ENCODE peak calls at places on chromosome 5, in seven cellular contexts. One of them, this sample, is unnamed.
A peak's percentile ranks its signal among the peaks of the same experiment; 100 is the strongest.

GRCh38 chr5:115375922-115376321 is 79.5 kb upstream of the CCDC112 start:
- DNase-seq in fibroblast of mammary gland: peak; percentile 70
- DNase-seq in ovary: no peak
- DNase-seq in endothelial cell: no peak
- DNase-seq in non-pigmented ciliary epithelial cell: no peak
- DNase-seq in esophagus muscularis mucosa: no peak
- DNase-seq in activated CD8-positive, alpha-beta memory T cell treated with anti-CD3 and anti-CD28 coated beads for 48 hours: no peak
- DNase-seq in this sample: no peak

GRCh38 chr5:136199408-136199807 is 6.4 kb upstream of the SMIM32 start:
- DNase-seq in esophagus muscularis mucosa: peak; percentile 89
- DNase-seq in activated CD8-positive, alpha-beta memory T cell treated with anti-CD3 and anti-CD28 coated beads for 48 hours: no peak
- DNase-seq in ovary: no peak
- DNase-seq in non-pigmented ciliary epithelial cell: no peak
- DNase-seq in endothelial cell: no peak
- DNase-seq in fibroblast of mammary gland: no peak
- DNase-seq in this sample: no peak

GRCh38 chr5:172451771-172452197 is 2.5 kb downstream of the SH3PXD2B start:
- DNase-seq in fibroblast of mammary gland: peak; percentile 98
- DNase-seq in non-pigmented ciliary epithelial cell: peak; percentile 67
- DNase-seq in activated CD8-positive, alpha-beta memory T cell treated with anti-CD3 and anti-CD28 coated beads for 48 hours: no peak
- DNase-seq in ovary: no peak
- DNase-seq in endothelial cell: no peak
- DNase-seq in esophagus muscularis mucosa: no peak
- DNase-seq in this sample: no peak

GRCh38 chr5:77086611-77087483 is at the start of gene ZBED3:
- DNase-seq in activated CD8-positive, alpha-beta memory T cell treated with anti-CD3 and anti-CD28 coated beads for 48 hours: peak; percentile 16
- DNase-seq in non-pigmented ciliary epithelial cell: no peak
- DNase-seq in esophagus muscularis mucosa: no peak
- DNase-seq in endothelial cell: peak; percentile 63
- DNase-seq in fibroblast of mammary gland: peak; percentile 85
- DNase-seq in ovary: peak; percentile 75
- DNase-seq in this sample: peak; percentile 65

GRCh38 chr5:1514027-1514818 is 9.5 kb downstream of the LPCAT1 start:
- DNase-seq in activated CD8-positive, alpha-beta memory T cell treated with anti-CD3 and anti-CD28 coated beads for 48 hours: no peak
- DNase-seq in endothelial cell: no peak
- DNase-seq in fibroblast of mammary gland: no peak
- DNase-seq in ovary: peak; percentile 16
- DNase-seq in non-pigmented ciliary epithelial cell: no peak
- DNase-seq in esophagus muscularis mucosa: no peak
- DNase-seq in this sample: no peak

GRCh38 chr5:176741566-176742211 is 68.7 kb upstream of the UNC5A start:
- DNase-seq in non-pigmented ciliary epithelial cell: no peak
- DNase-seq in activated CD8-positive, alpha-beta memory T cell treated with anti-CD3 and anti-CD28 coated beads for 48 hours: no peak
- DNase-seq in endothelial cell: peak; percentile 3
- DNase-seq in esophagus muscularis mucosa: peak; percentile 89
- DNase-seq in ovary: no peak
- DNase-seq in fibroblast of mammary gland: no peak
- DNase-seq in this sample: no peak

GRCh38 chr5:151115272-151115905 is 34.6 kb upstream of the TNIP1 start:
- DNase-seq in endothelial cell: peak; percentile 83
- DNase-seq in ovary: peak; percentile 80
- DNase-seq in esophagus muscularis mucosa: no peak
- DNase-seq in non-pigmented ciliary epithelial cell: no peak
- DNase-seq in fibroblast of mammary gland: peak; percentile 52
- DNase-seq in activated CD8-positive, alpha-beta memory T cell treated with anti-CD3 and anti-CD28 coated beads for 48 hours: no peak
- DNase-seq in this sample: peak; percentile 66

GRCh38 chr5:19555876-19556275 is 432.1 kb downstream of the CDH18 start:
- DNase-seq in non-pigmented ciliary epithelial cell: no peak
- DNase-seq in fibroblast of mammary gland: no peak
- DNase-seq in endothelial cell: no peak
- DNase-seq in activated CD8-positive, alpha-beta memory T cell treated with anti-CD3 and anti-CD28 coated beads for 48 hours: no peak
- DNase-seq in esophagus muscularis mucosa: no peak
- DNase-seq in ovary: no peak
- DNase-seq in this sample: no peak

GRCh38 chr5:150411245-150411979 is 1.3 kb downstream of the CD74 start:
- DNase-seq in esophagus muscularis mucosa: no peak
- DNase-seq in endothelial cell: no peak
- DNase-seq in ovary: no peak
- DNase-seq in fibroblast of mammary gland: no peak
- DNase-seq in non-pigmented ciliary epithelial cell: no peak
- DNase-seq in activated CD8-positive, alpha-beta memory T cell treated with anti-CD3 and anti-CD28 coated beads for 48 hours: no peak
- DNase-seq in this sample: no peak

GRCh38 chr5:61346511-61346910 is 14.5 kb downstream of the ZSWIM6 start:
- DNase-seq in non-pigmented ciliary epithelial cell: no peak
- DNase-seq in activated CD8-positive, alpha-beta memory T cell treated with anti-CD3 and anti-CD28 coated beads for 48 hours: no peak
- DNase-seq in fibroblast of mammary gland: no peak
- DNase-seq in ovary: no peak
- DNase-seq in endothelial cell: no peak
- DNase-seq in esophagus muscularis mucosa: no peak
- DNase-seq in this sample: no peak

GRCh38 chr5:149063017-149063687 is at the start of gene SH3TC2:
- DNase-seq in activated CD8-positive, alpha-beta memory T cell treated with anti-CD3 and anti-CD28 coated beads for 48 hours: no peak
- DNase-seq in endothelial cell: peak; percentile 12
- DNase-seq in fibroblast of mammary gland: no peak
- DNase-seq in non-pigmented ciliary epithelial cell: no peak
- DNase-seq in esophagus muscularis mucosa: peak; percentile 57
- DNase-seq in ovary: no peak
- DNase-seq in this sample: peak; percentile 27

GRCh38 chr5:42759456-42759855 is 2.8 kb downstream of the CCDC152 start:
- DNase-seq in endothelial cell: no peak
- DNase-seq in activated CD8-positive, alpha-beta memory T cell treated with anti-CD3 and anti-CD28 coated beads for 48 hours: no peak
- DNase-seq in esophagus muscularis mucosa: no peak
- DNase-seq in fibroblast of mammary gland: no peak
- DNase-seq in ovary: no peak
- DNase-seq in non-pigmented ciliary epithelial cell: no peak
- DNase-seq in this sample: no peak

GRCh38 chr5:64767959-64768357 is 533 bp downstream of the SREK1IP1 start:
- DNase-seq in fibroblast of mammary gland: peak; percentile 40
- DNase-seq in activated CD8-positive, alpha-beta memory T cell treated with anti-CD3 and anti-CD28 coated beads for 48 hours: no peak
- DNase-seq in endothelial cell: no peak
- DNase-seq in non-pigmented ciliary epithelial cell: no peak
- DNase-seq in ovary: no peak
- DNase-seq in esophagus muscularis mucosa: no peak
- DNase-seq in this sample: no peak

GRCh38 chr5:8226148-8226547 is 357.2 kb downstream of the MTRR start:
- DNase-seq in esophagus muscularis mucosa: peak; percentile 62
- DNase-seq in non-pigmented ciliary epithelial cell: no peak
- DNase-seq in endothelial cell: no peak
- DNase-seq in ovary: no peak
- DNase-seq in fibroblast of mammary gland: no peak
- DNase-seq in activated CD8-positive, alpha-beta memory T cell treated with anti-CD3 and anti-CD28 coated beads for 48 hours: no peak
- DNase-seq in this sample: no peak

GRCh38 chr5:56656816-56657740 is 158.3 kb upstream of the MAP3K1 start:
- DNase-seq in endothelial cell: no peak
- DNase-seq in ovary: no peak
- DNase-seq in fibroblast of mammary gland: peak; percentile 51
- DNase-seq in activated CD8-positive, alpha-beta memory T cell treated with anti-CD3 and anti-CD28 coated beads for 48 hours: no peak
- DNase-seq in non-pigmented ciliary epithelial cell: no peak
- DNase-seq in esophagus muscularis mucosa: no peak
- DNase-seq in this sample: no peak

This sample was measured in 8988T.